ENCODE peak calls at places on chromosomes 3 and 15, in eight cellular contexts. Y is brain microvascular endothelial cell; Q is WTC11; Z is coronary artery; K is A549; M is H9; F is CD8-positive, alpha-beta T cell; H is RWPE1. E is an unnamed sample.
A peak's percentile ranks its signal among the peaks of the same experiment; 100 is the strongest.

GRCh38 chr3:52005571-52005986 is 9.9 kb upstream of the RPL29 start:
- DNase-seq in Y (peak; percentile 28), F (no peak), Q (peak; percentile 65), H (peak; percentile 25), M (peak; percentile 84), Z (no peak), K (no peak), E (no peak)

GRCh38 chr3:175105066-175105465 is 245.9 kb downstream of the NAALADL2 start:
- DNase-seq in M (no peak), Q (no peak), H (no peak), Y (peak; percentile 14), F (no peak), Z (no peak), K (no peak), E (no peak)

GRCh38 chr3:130345487-130346079 is at the start of gene COL6A5:
- DNase-seq in Q (peak; percentile 53), M (peak; percentile 61), H (no peak), Z (no peak), F (no peak), Y (no peak), K (no peak), E (no peak)

GRCh38 chr3:149999421-149999820 is 28.7 kb upstream of the PFN2 start:
- DNase-seq in Y (no peak), M (no peak), F (no peak), K (no peak), Z (no peak), Q (no peak), H (no peak), E (no peak)

GRCh38 chr3:18885612-18886011 is 262.7 kb upstream of the KCNH8 start:
- DNase-seq in Y (no peak), Q (no peak), M (no peak), H (no peak), Z (no peak), F (no peak), K (no peak), E (no peak)

GRCh38 chr15:101492752-101493692 is 3.5 kb upstream of the PCSK6 start:
- DNase-seq in Y (no peak), K (no peak), Q (no peak), H (no peak), F (no peak), M (no peak), Z (no peak), E (no peak)

GRCh38 chr3:172354931-172355499 is 93.2 kb downstream of the GHSR start:
- DNase-seq in H (no peak), Q (no peak), F (no peak), M (no peak), Y (no peak), K (no peak), Z (no peak), E (no peak)

GRCh38 chr3:20773320-20773984 is 587.4 kb upstream of the SGO1 start:
- DNase-seq in K (no peak), Z (no peak), F (no peak), Q (no peak), M (no peak), H (no peak), Y (no peak), E (no peak)

GRCh38 chr3:156673732-156674045 is 701 bp upstream of the TIPARP start:
- DNase-seq in Z (no peak), M (no peak), Y (no peak), F (no peak), Q (no peak), K (no peak), H (no peak), E (no peak)

GRCh38 chr3:156674046-156674910 is at the start of gene TIPARP:
- DNase-seq in K (peak; percentile 98), F (peak; percentile 99), M (peak; percentile 96), H (peak; percentile 95), Q (peak; percentile 92), Z (peak; percentile 100), Y (peak; percentile 97), E (peak; percentile 98)

GRCh38 chr3:156676467-156677119 is 2.2 kb downstream of the TIPARP start:
- DNase-seq in Q (no peak), H (peak; percentile 57), Z (no peak), M (no peak), F (no peak), Y (no peak), K (peak; percentile 52), E (no peak)

GRCh38 chr3:156675744-156676466 is 1.5 kb downstream of the TIPARP start:
- DNase-seq in H (peak; percentile 77), Q (no peak), Y (peak; percentile 91), M (no peak), K (peak; percentile 75), F (no peak), Z (peak; percentile 74), E (peak; percentile 31)

DNA sequence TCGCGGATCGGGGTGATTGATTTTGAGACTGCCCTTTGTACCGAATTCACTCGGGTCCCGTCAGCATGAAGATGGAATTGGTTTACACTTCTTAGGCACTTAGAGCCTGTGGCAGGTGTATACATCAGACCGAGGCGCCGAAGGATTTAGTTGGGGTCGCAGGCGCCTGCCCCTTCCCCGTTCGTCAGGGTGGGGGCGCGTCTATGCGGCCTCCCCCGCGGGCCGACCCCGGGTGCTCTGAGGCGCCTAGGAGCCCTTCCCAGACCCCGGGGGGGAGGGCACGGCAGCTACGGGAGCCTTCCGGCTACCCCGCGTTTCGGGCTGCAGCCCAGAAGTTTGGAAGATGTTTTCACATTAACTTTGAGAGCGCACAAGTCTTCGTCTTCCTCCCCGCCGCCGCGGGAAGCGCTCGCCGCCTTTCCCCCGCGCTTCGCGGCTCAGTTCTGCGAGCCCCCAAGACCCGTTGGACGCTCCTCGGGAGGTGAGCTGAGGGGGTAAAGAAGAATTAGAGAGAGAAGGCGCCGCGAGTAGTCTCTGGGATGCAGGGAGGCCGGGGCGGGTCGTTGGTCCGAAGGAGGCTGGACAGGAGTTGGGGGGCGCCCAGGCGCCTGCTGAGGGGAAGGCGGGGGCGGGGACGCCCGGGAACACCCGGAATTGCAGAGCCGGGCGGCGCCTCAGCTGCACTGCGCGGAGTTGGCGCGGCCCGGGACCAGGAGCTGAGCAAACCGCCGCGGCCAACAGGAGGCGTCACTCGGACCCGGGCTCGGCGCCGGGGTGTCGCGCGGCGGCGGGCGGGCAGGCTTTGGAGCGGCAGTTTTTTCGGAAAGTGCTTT is 737 bp downstream of the TIPARP start:
- DNase-seq in K (peak; percentile 55), Q (peak; percentile 75), H (no peak), Y (peak; percentile 35), Z (peak; percentile 79), F (peak; percentile 25), M (peak; percentile 45), E (peak; percentile 41)
- TF ChIP-seq CTCF in K (peak; percentile 43), Q (no peak), H (peak; percentile 36), Y (peak; percentile 28), Z (no peak), F (no peak), M (peak; percentile 82), E (peak; percentile 59)

DNA sequence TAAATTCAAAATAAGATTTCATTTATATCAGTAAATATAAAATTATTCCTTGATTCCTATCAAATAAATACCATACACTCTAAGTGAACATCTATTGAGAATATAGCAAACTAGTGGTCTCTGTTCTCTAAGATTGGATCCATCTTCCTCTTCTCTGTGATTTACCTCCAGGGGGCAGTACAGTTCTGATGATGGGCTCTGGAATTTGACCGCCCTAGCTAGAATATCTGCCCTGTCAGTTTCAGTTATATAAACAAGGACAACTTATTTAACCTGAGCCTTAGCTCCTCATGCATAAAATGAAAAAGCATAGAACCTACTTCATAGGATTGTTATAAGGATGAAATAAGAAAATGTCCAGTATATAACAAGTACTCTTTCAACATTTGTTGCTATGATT is 171.1 kb upstream of the CCDC54 start:
- DNase-seq in Q (no peak), K (peak; percentile 51), M (no peak), Y (peak; percentile 77), H (peak; percentile 49), F (no peak), Z (no peak), E (peak; percentile 10)
- TF ChIP-seq CTCF in Q (peak; percentile 49), K (peak; percentile 56), M (peak; percentile 90), Y (peak; percentile 77), H (peak; percentile 45), F (peak; percentile 36), Z (no peak), E (peak; percentile 49)

GRCh38 chr3:128367726-128368125 is 99.0 kb downstream of the DNAJB8 start:
- DNase-seq in Y (peak; percentile 24), F (no peak), Q (no peak), H (no peak), K (no peak), Z (no peak), M (peak; percentile 47), E (no peak)

GRCh38 chr3:128368626-128369025 is 98.1 kb downstream of the DNAJB8 start:
- DNase-seq in Q (no peak), F (no peak), Z (no peak), K (no peak), Y (no peak), H (no peak), M (no peak), E (no peak)

GRCh38 chr3:128369106-128369708 is 97.5 kb downstream of the DNAJB8 start:
- DNase-seq in Y (no peak), H (no peak), M (no peak), Z (no peak), F (no peak), Q (no peak), K (no peak), E (no peak)

GRCh38 chr3:128372281-128372680 is 94.4 kb downstream of the DNAJB8 start:
- DNase-seq in K (no peak), Z (no peak), M (no peak), F (no peak), Q (no peak), H (no peak), Y (no peak), E (peak; percentile 71)

GRCh38 chr3:128369881-128370642 is 96.6 kb downstream of the DNAJB8 start:
- DNase-seq in M (no peak), Y (no peak), Q (no peak), Z (no peak), H (no peak), K (no peak), F (no peak), E (no peak)
- TF ChIP-seq CTCF in M (peak; percentile 44), Y (peak; percentile 32), Q (no peak), Z (no peak), H (no peak), K (no peak), F (no peak), E (peak; percentile 6)

GRCh38 chr3:183293966-183294365 is 40.9 kb downstream of the B3GNT5 start:
- DNase-seq in F (no peak), Z (no peak), Q (no peak), Y (no peak), M (no peak), K (no peak), H (no peak), E (no peak)

GRCh38 chr3:183290216-183290615 is 37.2 kb downstream of the B3GNT5 start:
- DNase-seq in Z (no peak), M (no peak), K (no peak), Q (no peak), Y (no peak), F (no peak), H (no peak), E (no peak)

GRCh38 chr3:183287301-183287971 is 34.4 kb downstream of the B3GNT5 start:
- DNase-seq in K (peak; percentile 69), M (no peak), H (peak; percentile 68), F (no peak), Q (no peak), Z (no peak), Y (peak; percentile 89), E (no peak)

GRCh38 chr3:183295211-183295610 is 42.2 kb downstream of the B3GNT5 start:
- DNase-seq in M (no peak), F (no peak), Y (peak; percentile 85), K (peak; percentile 25), H (peak; percentile 59), Z (no peak), Q (no peak), E (no peak)

DNA sequence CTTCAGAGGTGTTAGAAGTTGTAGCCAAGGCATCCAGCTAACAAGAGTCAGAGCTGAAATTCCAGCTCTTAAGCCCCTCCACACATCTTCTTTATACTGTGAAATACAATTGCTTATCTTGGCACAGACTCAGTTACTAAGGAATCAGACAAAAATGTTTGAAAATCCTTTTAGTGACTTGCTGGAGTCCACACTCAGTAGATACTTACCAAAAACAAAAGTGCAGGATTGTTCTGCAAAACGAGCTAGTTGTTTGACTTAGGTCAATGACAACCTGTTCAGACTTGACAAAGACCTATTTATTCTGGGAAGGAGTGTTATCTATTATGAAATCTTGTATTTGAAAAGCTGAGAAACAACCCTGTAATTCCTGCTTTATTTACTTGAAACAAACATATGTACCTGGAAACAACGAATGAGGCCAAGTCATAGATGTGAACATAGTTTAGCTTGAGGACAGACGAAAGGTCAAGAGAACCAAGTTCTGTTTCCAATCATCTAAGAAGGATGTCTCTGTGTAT is 38.5 kb downstream of the B3GNT5 start:
- DNase-seq in F (no peak), H (peak; percentile 70), M (no peak), K (peak; percentile 45), Q (no peak), Z (no peak), Y (no peak), E (no peak)
- TF ChIP-seq CTCF in F (no peak), H (no peak), M (no peak), K (no peak), Q (no peak), Z (no peak), Y (no peak), E (no peak)